ENCODE peak calls at places on chromosomes 7 and 10, in five cellular contexts. S is GM23248, P is IMR-90, M is endodermal cell, W is H1. Q is an unnamed sample.

GRCh38 chr10:96724621-96725020 is 4.3 kb upstream of the PIK3AP1 start:
- DNase-seq in S (no peak), P (no peak), M (no peak), W (no peak), Q (no peak)

GRCh38 chr10:73590881-73591577 is at the start of gene USP54:
- DNase-seq in S (peak), P (peak), M (peak), W (no peak), Q (peak)

GRCh38 chr10:55742487-55742886 is 618.6 kb downstream of the ZWINT start:
- DNase-seq in S (no peak), P (no peak), M (no peak), W (no peak), Q (no peak)

GRCh38 chr7:131210618-131211017 is 117.1 kb upstream of the MKLN1 start:
- DNase-seq in S (no peak), P (no peak), M (no peak), W (no peak), Q (no peak)

GRCh38 chr10:121284952-121285351 is 313.3 kb downstream of the FGFR2 start:
- DNase-seq in S (no peak), P (no peak), M (no peak), W (no peak), Q (no peak)

GRCh38 chr7:105911961-105912575 is 35.7 kb upstream of the ATXN7L1 start:
- DNase-seq in S (peak), P (peak), M (no peak), W (no peak), Q (no peak)

GRCh38 chr10:3774814-3775670 is 10.0 kb downstream of the KLF6 start:
- DNase-seq in S (peak), P (peak), M (peak), W (no peak), Q (no peak)

GRCh38 chr10:86062151-86062550 is 304.4 kb downstream of the GRID1 start:
- DNase-seq in S (no peak), P (no peak), M (peak), W (no peak), Q (no peak)

GRCh38 chr10:101710064-101710695 is 15.2 kb upstream of the FBXW4 start:
- DNase-seq in S (no peak), P (peak), M (peak), W (no peak), Q (no peak)

GRCh38 chr10:60270426-60270825 is 119.2 kb downstream of the ANK3 start:
- DNase-seq in S (peak), P (peak), M (no peak), W (no peak), Q (no peak)

GRCh38 chr10:24433705-24434104 is 224.8 kb downstream of the KIAA1217 start:
- DNase-seq in S (no peak), P (no peak), M (no peak), W (no peak), Q (no peak)

GRCh38 chr10:66844176-66844947 is 81.5 kb upstream of the LRRTM3 start:
- DNase-seq in S (no peak), P (no peak), M (no peak), W (no peak), Q (no peak)

GRCh38 chr10:119349341-119349740 is 142.0 kb downstream of the GRK5 start:
- DNase-seq in S (no peak), P (no peak), M (no peak), W (no peak), Q (no peak)
- H3K27ac ChIP-seq in S (no peak), P (peak), M (no peak), W (no peak), Q (no peak)

GRCh38 chr7:41698114-41698513 is 4.8 kb downstream of the INHBA start:
- DNase-seq in S (no peak), P (peak), M (no peak), W (no peak), Q (no peak)

GRCh38 chr7:41700044-41700471 is 2.8 kb downstream of the INHBA start:
- DNase-seq in S (peak), P (peak), M (peak), W (peak), Q (peak)

GRCh38 chr7:41699532-41699931 is 3.4 kb downstream of the INHBA start:
- DNase-seq in S (peak), P (peak), M (peak), W (peak), Q (peak)

GRCh38 chr7:41696323-41696916 is 6.5 kb downstream of the INHBA start:
- DNase-seq in S (peak), P (peak), M (peak), W (peak), Q (peak)

DNA sequence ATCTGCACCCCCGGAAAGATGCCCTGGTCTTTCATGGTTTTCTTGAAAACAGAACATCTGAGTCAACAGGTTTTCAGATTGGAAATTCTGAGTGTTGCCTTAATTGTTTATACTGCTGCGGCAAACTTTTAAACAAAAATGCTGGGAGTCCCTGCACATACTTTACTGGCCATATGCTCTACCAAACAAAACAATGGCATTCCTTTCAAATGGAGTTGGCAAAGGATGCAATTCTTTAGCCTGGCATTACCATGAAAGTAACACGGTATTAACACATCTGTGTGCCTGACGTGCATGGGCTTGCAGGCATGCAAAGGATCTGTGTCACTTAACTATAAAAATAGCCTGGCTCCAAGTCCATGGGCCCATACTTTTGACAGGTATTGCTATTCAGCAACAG is 4.2 kb downstream of the INHBA start:
- DNase-seq in S (peak), P (peak), M (no peak), W (no peak), Q (peak)
- H3K4me3 ChIP-seq in S (peak), P (peak), M (no peak), W (peak), Q (peak)

GRCh38 chr7:7830122-7830878 is 111.9 kb upstream of the RPA3 start:
- DNase-seq in S (no peak), P (no peak), M (no peak), W (no peak), Q (no peak)
- H3K27ac ChIP-seq in S (no peak), P (no peak), M (no peak), W (no peak), Q (peak)

GRCh38 chr7:15015545-15016314 is 113.2 kb upstream of the DGKB start:
- DNase-seq in S (peak), P (peak), M (peak), W (peak), Q (peak)
- H3K4me3 ChIP-seq in S (peak), P (no peak), M (peak), W (peak), Q (no peak)

GRCh38 chr7:5656233-5656632 is 125.2 kb downstream of the RNF216 start:
- DNase-seq in S (no peak), P (no peak), M (no peak), W (no peak), Q (no peak)

GRCh38 chr7:5652829-5653228 is 128.6 kb downstream of the RNF216 start:
- DNase-seq in S (no peak), P (no peak), M (no peak), W (no peak), Q (no peak)

GRCh38 chr7:5649658-5650057 is 131.8 kb downstream of the RNF216 start:
- DNase-seq in S (no peak), P (no peak), M (no peak), W (no peak), Q (peak)

GRCh38 chr7:5652118-5652517 is 129.3 kb downstream of the RNF216 start:
- DNase-seq in S (no peak), P (no peak), M (no peak), W (no peak), Q (no peak)

GRCh38 chr7:5653661-5654060 is 127.8 kb downstream of the RNF216 start:
- DNase-seq in S (no peak), P (no peak), M (no peak), W (no peak), Q (no peak)
- H3K27ac ChIP-seq in S (no peak), P (no peak), M (no peak), W (no peak), Q (no peak)

Q was measured in PC-9.